ENCODE peak calls at places on chromosomes 11 and 22, in four cellular contexts. O, I, L and H are unnamed samples.

GRCh38 chr22:41780714-41781507 is 19.6 kb upstream of the CCDC134 start:
- DNase-seq in O (no peak), I (no peak), L (no peak), H (peak; percentile 42)

GRCh38 chr11:19437760-19438159 is 197.0 kb upstream of the E2F8 start:
- DNase-seq in O (no peak), I (no peak), L (no peak), H (no peak)

GRCh38 chr22:48362736-48363404 is 1464.8 kb downstream of the BRD1 start:
- DNase-seq in O (peak; percentile 38), I (no peak), L (no peak), H (no peak)

GRCh38 chr11:26943636-26944035 is 50.3 kb upstream of the FIBIN start:
- DNase-seq in O (no peak), I (no peak), L (no peak), H (no peak)

GRCh38 chr11:16902182-16902581 is 112.0 kb downstream of the PLEKHA7 start:
- DNase-seq in O (no peak), I (no peak), L (no peak), H (no peak)

GRCh38 chr11:37984991-37985390 is 1387.0 kb upstream of the RAG2 start:
- DNase-seq in O (no peak), I (no peak), L (no peak), H (no peak)

GRCh38 chr11:75949023-75949672 is 134.1 kb downstream of the UVRAG start:
- DNase-seq in O (no peak), I (no peak), L (no peak), H (no peak)

GRCh38 chr11:12100886-12101285 is 9.5 kb upstream of the MICAL2 start:
- DNase-seq in O (no peak), I (no peak), L (no peak), H (peak; percentile 63)

DNA sequence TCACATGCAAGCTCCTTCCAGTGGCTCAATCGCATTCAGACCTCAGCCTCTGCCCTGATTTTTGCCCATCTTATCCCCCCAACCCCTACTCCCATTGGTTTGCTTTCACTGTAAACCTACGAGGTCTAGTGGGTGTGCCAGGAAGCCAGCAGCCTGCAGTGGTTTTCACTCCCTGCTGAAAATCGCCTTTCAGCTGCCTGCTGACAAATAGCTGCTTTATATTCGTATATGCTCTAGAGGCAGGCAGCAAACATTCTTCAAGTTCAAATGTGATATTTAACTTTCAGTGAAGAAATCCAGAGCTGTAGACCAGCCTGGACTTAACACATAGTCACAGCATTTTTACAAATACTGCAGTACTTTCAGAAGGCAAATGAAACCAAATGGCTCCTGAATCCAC is 92.8 kb upstream of the APOA1 start:
- DNase-seq in O (no peak), I (no peak), L (no peak), H (no peak)
- H4K8ac ChIP-seq in O (no peak overlapping the region), I (no peak overlapping the region), L (no peak overlapping the region), H (no peak overlapping the region)

DNA sequence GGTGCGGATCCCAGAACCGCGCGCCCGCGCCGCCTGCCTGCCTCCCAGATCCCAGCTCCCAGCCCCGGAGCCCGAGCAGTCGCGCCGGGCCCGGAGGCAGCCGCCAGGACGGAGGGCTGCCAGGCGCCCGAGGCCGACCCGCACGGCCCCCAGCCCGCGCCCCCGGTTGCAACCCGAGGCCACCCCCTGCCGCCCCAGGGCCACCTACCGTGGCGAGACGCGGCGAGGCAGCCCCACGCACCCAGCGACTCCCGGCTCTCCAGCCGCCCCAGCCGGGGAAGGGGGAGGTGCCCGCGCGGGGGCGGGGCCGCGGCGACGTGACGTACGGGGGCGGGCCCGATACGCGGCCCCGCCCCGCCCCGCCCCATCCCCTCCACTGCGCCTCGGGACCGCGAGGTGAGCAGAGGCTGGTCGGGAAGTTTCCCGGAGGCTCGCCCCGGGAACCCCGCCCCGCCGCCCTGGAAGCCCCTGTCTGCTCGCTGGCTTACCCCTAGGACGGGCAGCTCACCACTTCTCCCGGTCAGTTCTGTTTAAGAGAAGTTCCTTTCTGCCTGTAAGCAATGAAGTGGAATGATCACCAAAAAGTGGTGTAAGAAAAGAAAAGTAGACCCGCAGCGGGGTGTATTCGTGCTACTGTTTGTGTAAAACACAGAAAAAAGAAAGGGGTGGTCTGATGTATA is at the start of gene TPST2:
- DNase-seq in O (peak; percentile 85), I (peak; percentile 80), L (peak; percentile 81), H (peak; percentile 85)
- H4K91ac ChIP-seq in O (peak within 1 kb of the TSS; percentile 70), I (no peak within 1 kb of the TSS), L (no peak within 1 kb of the TSS), H (peak within 1 kb of the TSS; percentile 78)

GRCh38 chr11:116257871-116258270 is 514.9 kb downstream of the BUD13 start:
- DNase-seq in O (no peak), I (no peak), L (no peak), H (no peak)

GRCh38 chr11:116256155-116256554 is 516.6 kb downstream of the BUD13 start:
- DNase-seq in O (no peak), I (no peak), L (no peak), H (no peak)

GRCh38 chr11:116255234-116255953 is 517.4 kb downstream of the BUD13 start:
- DNase-seq in O (no peak), I (no peak), L (no peak), H (no peak)

GRCh38 chr11:116258821-116259220 is 514.0 kb downstream of the BUD13 start:
- DNase-seq in O (no peak), I (no peak), L (no peak), H (no peak)

GRCh38 chr11:116257092-116257491 is 515.7 kb downstream of the BUD13 start:
- DNase-seq in O (no peak), I (no peak), L (no peak), H (no peak)
- H2AK5ac ChIP-seq in O (no peak overlapping the region), I (no peak overlapping the region), L (no peak overlapping the region), H (no peak overlapping the region)

DNA sequence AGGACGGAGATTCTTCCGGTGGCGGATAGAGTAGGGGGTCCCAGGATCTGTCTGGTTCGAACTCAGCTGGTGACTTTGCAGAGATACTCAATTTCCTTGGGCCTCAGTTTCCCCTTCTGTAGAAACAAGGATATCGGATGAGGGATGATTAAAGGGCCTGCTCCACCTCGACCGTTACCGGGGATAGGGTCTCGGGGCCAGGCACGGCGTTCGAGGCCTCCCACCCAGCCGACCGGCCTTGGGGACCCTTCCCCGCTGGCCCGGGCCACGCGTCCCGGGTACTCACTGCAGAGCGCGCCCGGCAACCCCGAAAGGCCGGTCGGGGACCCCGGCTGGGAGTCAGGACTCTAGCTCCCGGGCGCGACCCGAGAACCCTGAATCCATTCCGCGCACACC is 321 bp downstream of the RHBDD3 start:
- DNase-seq in O (no peak), I (no peak), L (no peak), H (no peak)
- H4K8ac ChIP-seq in O (peak overlapping the region; percentile 100), I (no peak overlapping the region), L (no peak overlapping the region), H (peak overlapping the region; percentile 99)

GRCh38 chr11:85811624-85812023 is 683 bp upstream of the SYTL2 start:
- DNase-seq in O (no peak), I (no peak), L (no peak), H (no peak)
- H4K91ac ChIP-seq in O (no peak overlapping the region), I (no peak overlapping the region), L (no peak overlapping the region), H (no peak overlapping the region)

GRCh38 chr11:130647371-130647770 is 198.9 kb downstream of the ADAMTS15 start:
- DNase-seq in O (peak; percentile 24), I (no peak), L (no peak), H (no peak)
- H2AK5ac ChIP-seq in O (no peak overlapping the region), I (no peak overlapping the region), L (no peak overlapping the region), H (no peak overlapping the region)